ENCODE peak calls at places on chromosomes 1 and 21, in nine cellular contexts. E is brain microvascular endothelial cell, X is MM.1S, N is HFF-Myc, I is MCF 10A, L is transverse colon, V is endothelial cell, Z is stomach, D is AG04450. T is an unnamed sample.

GRCh38 chr1:152960452-152961044 is 9.9 kb upstream of the SPRR4 start:
- DNase-seq in E (no peak), X (no peak), N (no peak), I (no peak), L (no peak), V (no peak), Z (no peak), D (no peak), T (peak)

GRCh38 chr1:235101558-235102258 is 26.9 kb downstream of the TOMM20 start:
- DNase-seq in E (no peak), X (no peak), N (no peak), I (peak), L (no peak), V (no peak), Z (no peak), D (no peak), T (no peak)

GRCh38 chr1:3992103-3992556 is 92.1 kb upstream of the C1orf174 start:
- DNase-seq in E (no peak), X (no peak), N (no peak), I (peak), L (no peak), V (no peak), Z (no peak), D (no peak), T (no peak)

GRCh38 chr1:41618066-41618825 is 133.8 kb upstream of the EDN2 start:
- DNase-seq in E (no peak), X (no peak), N (no peak), I (peak), L (peak), V (no peak), Z (peak), D (no peak), T (no peak)

GRCh38 chr1:223264983-223265663 is 98.9 kb downstream of the SUSD4 start:
- DNase-seq in E (no peak), X (no peak), N (no peak), I (no peak), L (no peak), V (no peak), Z (no peak), D (no peak), T (no peak)

GRCh38 chr1:229027622-229028182 is 243.2 kb upstream of the RAB4A start:
- DNase-seq in E (peak), X (peak), N (no peak), I (peak), L (peak), V (no peak), Z (no peak), D (no peak), T (no peak)

GRCh38 chr1:169060906-169061683 is 45.4 kb upstream of the ATP1B1 start:
- DNase-seq in E (no peak), X (peak), N (no peak), I (no peak), L (no peak), V (no peak), Z (no peak), D (no peak), T (no peak)

GRCh38 chr1:203666621-203667020 is 40.0 kb downstream of the ATP2B4 start:
- DNase-seq in E (no peak), X (no peak), N (no peak), I (no peak), L (no peak), V (no peak), Z (no peak), D (no peak), T (no peak)

GRCh38 chr21:44011123-44011773 is 861 bp upstream of the TRAPPC10 start:
- DNase-seq in E (no peak), X (no peak), N (no peak), I (no peak), L (peak), V (no peak), Z (no peak), D (no peak), T (no peak)

GRCh38 chr1:75152092-75152491 is 17.9 kb downstream of the LHX8 start:
- DNase-seq in E (no peak), X (no peak), N (no peak), I (no peak), L (no peak), V (no peak), Z (no peak), D (no peak), T (no peak)
- TF ChIP-seq CTCF in E (no peak), X (no peak), N (no peak), I (no peak), L (no peak), V (no peak), Z (no peak), D (no peak), T (no peak)

DNA sequence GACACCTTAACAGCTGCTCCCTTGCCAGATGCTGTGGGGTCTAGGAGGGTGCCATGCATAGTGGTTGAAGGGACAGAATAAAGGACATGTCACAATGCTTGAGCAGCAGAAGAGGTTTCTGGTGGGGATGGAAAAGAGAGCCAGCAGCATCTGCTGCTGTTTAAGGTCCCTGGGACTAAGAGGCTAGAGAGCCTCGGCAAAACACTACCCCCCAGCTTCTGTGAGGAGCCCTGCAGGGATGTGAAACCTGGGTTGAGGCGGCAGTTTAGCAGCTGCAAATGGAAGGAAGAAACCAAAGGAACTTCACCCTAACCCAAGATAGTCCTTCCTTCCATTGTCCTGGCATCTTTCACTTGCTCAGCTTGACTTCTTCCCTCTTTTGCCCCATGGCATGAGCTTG is 39.4 kb downstream of the PLXNA2 start:
- DNase-seq in E (no peak), X (no peak), N (no peak), I (no peak), L (no peak), V (no peak), Z (no peak), D (no peak), T (no peak)
- TF ChIP-seq CTCF in E (peak), X (peak), N (no peak), I (no peak), L (no peak), V (no peak), Z (no peak), D (no peak), T (no peak)

GRCh38 chr21:26124896-26125295 is 45.7 kb downstream of the APP start:
- DNase-seq in E (no peak), X (no peak), N (no peak), I (peak), L (no peak), V (no peak), Z (no peak), D (no peak), T (no peak)

GRCh38 chr21:26125433-26126167 is 45.0 kb downstream of the APP start:
- DNase-seq in E (no peak), X (no peak), N (no peak), I (no peak), L (no peak), V (no peak), Z (no peak), D (no peak), T (no peak)

GRCh38 chr21:26126168-26126553 is 44.4 kb downstream of the APP start:
- DNase-seq in E (no peak), X (no peak), N (no peak), I (no peak), L (no peak), V (no peak), Z (no peak), D (no peak), T (no peak)

GRCh38 chr21:26123012-26123411 is 47.6 kb downstream of the APP start:
- DNase-seq in E (no peak), X (no peak), N (no peak), I (no peak), L (no peak), V (no peak), Z (no peak), D (no peak), T (no peak)

GRCh38 chr21:26124421-26124833 is 46.1 kb downstream of the APP start:
- DNase-seq in E (peak), X (no peak), N (no peak), I (peak), L (no peak), V (no peak), Z (no peak), D (no peak), T (no peak)
- TF ChIP-seq CTCF in E (no peak), X (no peak), N (no peak), I (no peak), L (no peak), V (no peak), Z (no peak), D (no peak), T (no peak)

DNA sequence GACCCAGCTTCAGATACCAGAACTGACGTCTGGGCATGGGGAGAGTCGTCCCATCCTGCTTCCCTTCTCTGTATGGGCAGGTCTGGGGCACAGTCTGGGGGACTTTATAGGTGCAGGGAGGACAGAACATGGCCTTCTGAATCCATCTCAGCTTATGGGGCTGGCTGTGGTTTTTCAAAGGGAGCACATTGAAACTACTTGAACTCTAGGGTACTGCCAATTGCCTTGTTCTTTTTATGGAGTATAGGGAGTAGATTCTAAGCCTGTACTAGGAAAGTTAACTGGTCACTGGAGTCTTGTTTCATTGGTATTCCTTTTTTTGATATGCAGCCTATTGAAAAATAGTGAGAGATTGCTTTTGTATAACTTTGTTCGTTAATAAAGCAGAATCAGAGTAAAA is 90.2 kb downstream of the ATP5PO start:
- DNase-seq in E (no peak), X (no peak), N (no peak), I (no peak), L (no peak), V (no peak), Z (no peak), D (no peak), T (no peak)
- TF ChIP-seq CTCF in E (no peak), X (no peak), N (no peak), I (no peak), L (no peak), V (no peak), Z (no peak), D (no peak), T (no peak)

GRCh38 chr1:184051138-184051484 is 419 bp upstream of the TSEN15 start:
- DNase-seq in E (no peak), X (no peak), N (no peak), I (no peak), L (no peak), V (no peak), Z (no peak), D (no peak), T (no peak)

GRCh38 chr1:184052194-184052559 is 647 bp downstream of the TSEN15 start:
- DNase-seq in E (no peak), X (no peak), N (no peak), I (peak), L (no peak), V (no peak), Z (no peak), D (no peak), T (no peak)

GRCh38 chr1:184050631-184051030 is 899 bp upstream of the TSEN15 start:
- DNase-seq in E (no peak), X (no peak), N (no peak), I (peak), L (no peak), V (no peak), Z (no peak), D (no peak), T (no peak)

GRCh38 chr1:184052750-184053149 is 1.2 kb downstream of the TSEN15 start:
- DNase-seq in E (no peak), X (no peak), N (no peak), I (no peak), L (no peak), V (no peak), Z (no peak), D (no peak), T (no peak)

DNA sequence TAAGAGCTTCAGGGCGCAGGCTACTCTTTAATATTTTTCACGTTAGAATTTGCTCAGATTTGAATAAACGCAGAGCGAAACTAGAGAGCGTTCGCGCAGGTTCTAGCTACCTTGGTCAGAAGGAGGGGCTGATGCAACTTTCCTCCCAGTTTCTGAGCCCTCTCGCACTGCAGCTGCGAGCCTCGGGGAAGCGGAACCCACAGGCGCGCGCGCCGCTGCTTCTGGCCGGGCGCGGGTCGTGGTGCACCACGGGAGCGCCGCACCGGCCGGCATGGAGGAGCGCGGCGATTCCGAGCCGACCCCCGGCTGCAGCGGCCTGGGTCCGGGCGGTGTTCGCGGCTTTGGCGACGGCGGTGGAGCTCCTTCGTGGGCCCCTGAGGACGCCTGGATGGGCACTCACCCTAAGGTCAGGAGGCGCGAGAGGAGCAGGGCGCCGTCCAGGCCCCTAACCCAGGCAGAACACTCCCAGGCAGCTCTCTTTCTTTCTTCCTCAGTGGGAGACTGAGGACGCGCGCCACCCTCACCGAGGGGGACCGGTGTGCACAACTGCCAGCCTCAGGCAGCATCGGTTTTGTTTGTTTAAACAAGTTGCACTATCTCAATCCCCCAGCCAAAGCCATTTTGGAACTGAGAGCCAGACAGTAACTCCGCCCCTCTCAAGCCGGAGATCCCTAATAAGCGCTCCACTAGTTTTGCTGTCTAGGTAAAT is at the start of gene TSEN15:
- DNase-seq in E (peak), X (peak), N (no peak), I (peak), L (peak), V (peak), Z (peak), D (no peak), T (no peak)
- TF ChIP-seq CTCF in E (no peak), X (no peak), N (no peak), I (no peak), L (no peak), V (no peak), Z (no peak), D (no peak), T (no peak)

DNA sequence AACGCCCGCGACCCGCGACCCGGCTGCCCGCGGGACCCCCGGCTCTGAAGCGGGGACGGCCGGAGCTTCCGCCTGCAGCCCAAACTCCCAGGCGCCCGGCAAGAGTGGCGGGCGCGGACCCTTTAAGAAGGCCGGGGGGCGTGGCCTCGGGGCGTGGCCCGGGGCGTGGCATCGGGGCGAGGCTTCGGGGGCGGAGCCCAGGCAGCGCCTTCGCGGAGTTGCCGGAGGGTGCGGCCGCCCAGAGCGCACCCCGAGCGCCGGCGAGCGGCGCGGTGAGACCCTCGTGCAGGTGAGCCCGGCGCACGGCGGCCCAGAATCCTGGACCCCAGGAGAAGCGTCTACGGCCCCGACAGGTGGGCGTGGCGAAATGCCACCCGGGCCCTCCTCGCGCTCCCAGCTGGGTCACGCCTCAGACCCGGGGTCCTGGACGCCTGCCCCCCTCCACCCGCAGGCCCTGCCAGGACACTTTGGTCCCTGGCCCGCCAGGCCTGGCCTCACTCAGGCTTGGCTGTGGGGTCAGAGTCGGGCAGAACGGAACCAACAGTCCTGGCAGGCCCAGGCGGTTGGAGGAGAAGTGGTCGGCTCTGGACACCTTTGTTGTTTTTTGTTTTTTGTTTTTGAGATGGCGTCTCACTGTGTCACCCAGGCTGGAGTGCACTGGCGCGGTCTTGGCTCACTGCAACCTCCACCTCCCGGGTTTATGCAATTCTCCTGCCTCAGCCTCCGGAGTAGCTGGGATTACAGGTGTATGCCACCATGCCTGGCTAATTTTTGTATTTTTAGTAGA is 14.4 kb downstream of the RNF223 start:
- DNase-seq in E (peak), X (peak), N (no peak), I (peak), L (peak), V (peak), Z (peak), D (no peak), T (peak)
- TF ChIP-seq CTCF in E (no peak), X (no peak), N (no peak), I (no peak), L (no peak), V (peak), Z (no peak), D (no peak), T (no peak)

GRCh38 chr1:243483084-243483845 is 227.4 kb downstream of the SDCCAG8 start:
- DNase-seq in E (no peak), X (no peak), N (no peak), I (no peak), L (no peak), V (peak), Z (no peak), D (no peak), T (no peak)
- TF ChIP-seq CTCF in E (peak), X (no peak), N (peak), I (no peak), L (no peak), V (no peak), Z (no peak), D (no peak), T (peak)

GRCh38 chr1:45304311-45305081 is 22.2 kb upstream of the HPDL start:
- DNase-seq in E (no peak), X (no peak), N (no peak), I (peak), L (peak), V (no peak), Z (peak), D (no peak), T (no peak)

GRCh38 chr1:45303582-45304310 is 22.9 kb upstream of the HPDL start:
- DNase-seq in E (peak), X (peak), N (peak), I (peak), L (peak), V (peak), Z (peak), D (peak), T (peak)

GRCh38 chr1:45306905-45307304 is 19.8 kb upstream of the HPDL start:
- DNase-seq in E (no peak), X (no peak), N (no peak), I (no peak), L (no peak), V (no peak), Z (no peak), D (no peak), T (no peak)

GRCh38 chr1:45305231-45305630 is 21.5 kb upstream of the HPDL start:
- DNase-seq in E (no peak), X (no peak), N (no peak), I (no peak), L (no peak), V (no peak), Z (no peak), D (no peak), T (peak)

DNA sequence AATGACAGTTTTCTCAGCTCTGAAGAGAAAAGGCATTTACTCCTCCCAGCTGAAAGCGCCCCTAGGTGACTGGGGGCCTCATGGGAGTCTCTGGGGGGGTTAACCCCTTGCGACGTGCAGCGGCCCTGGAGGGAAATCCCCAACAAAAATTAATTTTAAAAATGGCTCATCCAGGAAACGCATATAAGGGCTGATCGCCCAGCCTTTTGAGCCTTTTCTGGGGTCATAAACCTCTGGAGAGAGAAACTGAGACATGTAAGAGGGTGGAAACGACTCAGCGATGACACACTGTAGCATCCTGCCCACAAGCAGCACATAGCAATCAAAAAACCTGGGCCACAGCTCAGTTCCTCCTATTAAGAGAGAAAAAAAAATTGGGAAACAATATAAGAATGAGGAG is 20.4 kb upstream of the HPDL start:
- DNase-seq in E (peak), X (no peak), N (no peak), I (no peak), L (no peak), V (no peak), Z (no peak), D (no peak), T (no peak)
- TF ChIP-seq CTCF in E (no peak), X (no peak), N (no peak), I (no peak), L (no peak), V (no peak), Z (no peak), D (no peak), T (no peak)

GRCh38 chr1:156336242-156336641 is 1.9 kb downstream of the CCT3 start:
- DNase-seq in E (no peak), X (peak), N (no peak), I (peak), L (no peak), V (no peak), Z (no peak), D (no peak), T (no peak)
- TF ChIP-seq CTCF in E (peak), X (peak), N (peak), I (peak), L (no peak), V (no peak), Z (no peak), D (peak), T (no peak)

GRCh38 chr1:230700132-230700531 is 13.8 kb downstream of the AGT start:
- DNase-seq in E (no peak), X (no peak), N (no peak), I (no peak), L (no peak), V (no peak), Z (no peak), D (no peak), T (no peak)

GRCh38 chr1:230696722-230697432 is 17.0 kb downstream of the AGT start:
- DNase-seq in E (no peak), X (no peak), N (peak), I (no peak), L (no peak), V (no peak), Z (no peak), D (no peak), T (no peak)

GRCh38 chr1:230694991-230695390 is 18.9 kb downstream of the AGT start:
- DNase-seq in E (no peak), X (no peak), N (no peak), I (no peak), L (no peak), V (no peak), Z (no peak), D (no peak), T (no peak)

GRCh38 chr1:230699716-230700115 is 14.2 kb downstream of the AGT start:
- DNase-seq in E (no peak), X (no peak), N (no peak), I (no peak), L (no peak), V (no peak), Z (no peak), D (no peak), T (no peak)

GRCh38 chr1:230698130-230698529 is 15.8 kb downstream of the AGT start:
- DNase-seq in E (no peak), X (no peak), N (no peak), I (no peak), L (no peak), V (no peak), Z (no peak), D (no peak), T (no peak)
- TF ChIP-seq CTCF in E (no peak), X (no peak), N (no peak), I (no peak), L (no peak), V (no peak), Z (no peak), D (no peak), T (peak)